ENCODE peak calls at places on chromosome 3, in seven cellular contexts. T is HT-29; C is fibroblast of mammary gland; P is stimulated activated naive B cell treated with anti-CD40 and anti-IgM and Interleukin-4, amounts not matched to agents 10 μg/mL and 1 μg/mL and 100 μg/mL, for 72 hours; M is lung; R is neuronal stem cell; V is AG09309. H is an unnamed sample.

GRCh38 chr3:187368251-187368733 is at the start of gene RTP4:
- DNase-seq in T (peak; percentile 4), C (peak; percentile 73), P (peak; percentile 27), M (no peak), R (no peak), V (peak; percentile 18), H (peak; percentile 50)

GRCh38 chr3:186099178-186099577 is 9.7 kb downstream of the ETV5 start:
- DNase-seq in T (peak; percentile 57), C (peak; percentile 74), P (no peak), M (peak; percentile 53), R (no peak), V (no peak), H (peak; percentile 73)

GRCh38 chr3:73072634-73073033 is 11.2 kb downstream of the EBLN2 start:
- DNase-seq in T (no peak), C (no peak), P (no peak), M (no peak), R (no peak), V (no peak), H (no peak)

GRCh38 chr3:195080571-195081141 is 190.3 kb downstream of the XXYLT1 start:
- DNase-seq in T (no peak), C (no peak), P (no peak), M (no peak), R (no peak), V (no peak), H (peak; percentile 93)

GRCh38 chr3:144273611-144274010 is 302.0 kb downstream of the DIPK2A start:
- DNase-seq in T (no peak), C (no peak), P (no peak), M (no peak), R (no peak), V (peak; percentile 25), H (no peak)

GRCh38 chr3:45554001-45554691 is 40.4 kb upstream of the LIMD1 start:
- DNase-seq in T (no peak), C (peak; percentile 66), P (no peak), M (no peak), R (no peak), V (no peak), H (no peak)

GRCh38 chr3:85535517-85535916 is 576.7 kb downstream of the CADM2 start:
- DNase-seq in T (no peak), C (no peak), P (no peak), M (no peak), R (no peak), V (no peak), H (no peak)

GRCh38 chr3:52056521-52056967 is at the start of gene DUSP7:
- DNase-seq in T (peak; percentile 42), C (peak; percentile 39), P (peak; percentile 51), M (peak; percentile 57), R (peak; percentile 81), V (no peak), H (peak; percentile 66)

GRCh38 chr3:62415312-62415791 is 42.0 kb upstream of the FEZF2 start:
- DNase-seq in T (no peak), C (no peak), P (no peak), M (no peak), R (peak; percentile 95), V (no peak), H (no peak)

GRCh38 chr3:154852515-154852914 is 227.6 kb upstream of the MME start:
- DNase-seq in T (peak; percentile 13), C (no peak), P (no peak), M (no peak), R (no peak), V (no peak), H (no peak)

GRCh38 chr3:192372001-192372400 is 355.3 kb downstream of the FGF12 start:
- DNase-seq in T (no peak), C (no peak), P (no peak), M (no peak), R (no peak), V (no peak), H (no peak)

GRCh38 chr3:180633722-180634121 is 31.8 kb downstream of the TTC14 start:
- DNase-seq in T (no peak), C (no peak), P (no peak), M (no peak), R (no peak), V (no peak), H (no peak)

GRCh38 chr3:16071246-16071645 is 103.2 kb upstream of the GALNT15 start:
- DNase-seq in T (peak; percentile 73), C (no peak), P (no peak), M (no peak), R (no peak), V (no peak), H (no peak)

GRCh38 chr3:183188895-183189462 is 26.4 kb upstream of the LAMP3 start:
- DNase-seq in T (peak; percentile 58), C (peak; percentile 28), P (no peak), M (no peak), R (peak; percentile 20), V (no peak), H (peak; percentile 54)

GRCh38 chr3:99659032-99659431 is 20.6 kb downstream of the COL8A1 start:
- DNase-seq in T (no peak), C (peak; percentile 100), P (no peak), M (no peak), R (no peak), V (peak; percentile 99), H (no peak)

GRCh38 chr3:16461463-16462245 is 51.8 kb downstream of the RFTN1 start:
- DNase-seq in T (no peak), C (no peak), P (no peak), M (no peak), R (no peak), V (no peak), H (peak; percentile 73)

GRCh38 chr3:80350771-80351170 is 583.0 kb upstream of the ROBO1 start:
- DNase-seq in T (no peak), C (no peak), P (no peak), M (no peak), R (no peak), V (no peak), H (no peak)